ENCODE peak calls at places on chromosomes 7 and 10, in nine cellular contexts. One of them, this sample, is unnamed.

GRCh38 chr7:77580762-77581350 is 43.8 kb downstream of the PTPN12 start:
- DNase-seq in GM12891: no peak
- DNase-seq in adipocyte: peak; percentile 76
- DNase-seq in epithelial cell of esophagus: no peak
- DNase-seq in RCC 7860: no peak
- DNase-seq in NCI-H1436: no peak
- DNase-seq in Peyer's patch: no peak
- DNase-seq in stimulated activated CD4-positive, alpha-beta T cell treated with anti-CD3 and anti-CD28 coated beads, TNF-alpha, amount 100 ng/mL, for 1 hour: no peak
- DNase-seq in EL: no peak
- DNase-seq in this sample: peak; percentile 10

GRCh38 chr7:110693348-110693747 is 397.6 kb upstream of the LRRN3 start:
- DNase-seq in epithelial cell of esophagus: no peak
- DNase-seq in GM12891: no peak
- DNase-seq in Peyer's patch: no peak
- DNase-seq in NCI-H1436: no peak
- DNase-seq in EL: no peak
- DNase-seq in stimulated activated CD4-positive, alpha-beta T cell treated with anti-CD3 and anti-CD28 coated beads, TNF-alpha, amount 100 ng/mL, for 1 hour: no peak
- DNase-seq in adipocyte: no peak
- DNase-seq in RCC 7860: no peak
- DNase-seq in this sample: no peak

GRCh38 chr7:83732305-83732704 is 83.4 kb upstream of the SEMA3E start:
- DNase-seq in Peyer's patch: no peak
- DNase-seq in EL: no peak
- DNase-seq in GM12891: no peak
- DNase-seq in RCC 7860: no peak
- DNase-seq in epithelial cell of esophagus: no peak
- DNase-seq in NCI-H1436: peak; percentile 1
- DNase-seq in stimulated activated CD4-positive, alpha-beta T cell treated with anti-CD3 and anti-CD28 coated beads, TNF-alpha, amount 100 ng/mL, for 1 hour: no peak
- DNase-seq in adipocyte: peak; percentile 17
- DNase-seq in this sample: no peak

GRCh38 chr7:7323352-7323751 is 141.0 kb downstream of the C1GALT1 start:
- DNase-seq in RCC 7860: peak; percentile 53
- DNase-seq in GM12891: no peak
- DNase-seq in adipocyte: no peak
- DNase-seq in EL: peak; percentile 10
- DNase-seq in stimulated activated CD4-positive, alpha-beta T cell treated with anti-CD3 and anti-CD28 coated beads, TNF-alpha, amount 100 ng/mL, for 1 hour: no peak
- DNase-seq in NCI-H1436: no peak
- DNase-seq in Peyer's patch: no peak
- DNase-seq in epithelial cell of esophagus: peak; percentile 20
- DNase-seq in this sample: no peak

GRCh38 chr10:27223964-27224363 is 16.6 kb downstream of the ACBD5 start:
- DNase-seq in epithelial cell of esophagus: peak; percentile 61
- DNase-seq in GM12891: no peak
- DNase-seq in adipocyte: peak; percentile 73
- DNase-seq in Peyer's patch: peak; percentile 49
- DNase-seq in RCC 7860: no peak
- DNase-seq in EL: peak; percentile 41
- DNase-seq in NCI-H1436: peak; percentile 30
- DNase-seq in stimulated activated CD4-positive, alpha-beta T cell treated with anti-CD3 and anti-CD28 coated beads, TNF-alpha, amount 100 ng/mL, for 1 hour: no peak
- DNase-seq in this sample: peak; percentile 29

GRCh38 chr7:42694894-42695553 is 216.8 kb downstream of the C7orf25 start:
- DNase-seq in epithelial cell of esophagus: peak; percentile 19
- DNase-seq in GM12891: no peak
- DNase-seq in Peyer's patch: no peak
- DNase-seq in stimulated activated CD4-positive, alpha-beta T cell treated with anti-CD3 and anti-CD28 coated beads, TNF-alpha, amount 100 ng/mL, for 1 hour: no peak
- DNase-seq in RCC 7860: no peak
- DNase-seq in adipocyte: no peak
- DNase-seq in NCI-H1436: no peak
- DNase-seq in EL: no peak
- DNase-seq in this sample: no peak

GRCh38 chr7:116259821-116260440 is 49.6 kb downstream of the TES start:
- DNase-seq in GM12891: no peak
- DNase-seq in adipocyte: peak; percentile 75
- DNase-seq in EL: peak; percentile 87
- DNase-seq in RCC 7860: peak; percentile 90
- DNase-seq in NCI-H1436: no peak
- DNase-seq in epithelial cell of esophagus: peak; percentile 95
- DNase-seq in stimulated activated CD4-positive, alpha-beta T cell treated with anti-CD3 and anti-CD28 coated beads, TNF-alpha, amount 100 ng/mL, for 1 hour: no peak
- DNase-seq in Peyer's patch: no peak
- DNase-seq in this sample: peak; percentile 68

GRCh38 chr10:106920538-106920937 is 244.0 kb downstream of the SORCS1 start:
- DNase-seq in adipocyte: no peak
- DNase-seq in RCC 7860: no peak
- DNase-seq in GM12891: no peak
- DNase-seq in NCI-H1436: no peak
- DNase-seq in stimulated activated CD4-positive, alpha-beta T cell treated with anti-CD3 and anti-CD28 coated beads, TNF-alpha, amount 100 ng/mL, for 1 hour: no peak
- DNase-seq in EL: no peak
- DNase-seq in Peyer's patch: no peak
- DNase-seq in epithelial cell of esophagus: no peak
- DNase-seq in this sample: no peak

GRCh38 chr7:135774284-135774683 is 25.7 kb upstream of the FAM180A start:
- DNase-seq in adipocyte: peak; percentile 60
- DNase-seq in Peyer's patch: no peak
- DNase-seq in NCI-H1436: peak; percentile 41
- DNase-seq in stimulated activated CD4-positive, alpha-beta T cell treated with anti-CD3 and anti-CD28 coated beads, TNF-alpha, amount 100 ng/mL, for 1 hour: no peak
- DNase-seq in GM12891: no peak
- DNase-seq in EL: peak; percentile 55
- DNase-seq in RCC 7860: no peak
- DNase-seq in epithelial cell of esophagus: peak; percentile 88
- DNase-seq in this sample: no peak

GRCh38 chr10:33661580-33662269 is 327.3 kb upstream of the NRP1 start:
- DNase-seq in adipocyte: peak; percentile 79
- DNase-seq in NCI-H1436: no peak
- DNase-seq in EL: peak; percentile 93
- DNase-seq in stimulated activated CD4-positive, alpha-beta T cell treated with anti-CD3 and anti-CD28 coated beads, TNF-alpha, amount 100 ng/mL, for 1 hour: no peak
- DNase-seq in epithelial cell of esophagus: peak; percentile 62
- DNase-seq in Peyer's patch: no peak
- DNase-seq in GM12891: no peak
- DNase-seq in RCC 7860: no peak
- DNase-seq in this sample: peak; percentile 90

GRCh38 chr7:92296898-92297435 is 51.2 kb downstream of the ANKIB1 start:
- DNase-seq in epithelial cell of esophagus: no peak
- DNase-seq in adipocyte: no peak
- DNase-seq in NCI-H1436: no peak
- DNase-seq in EL: no peak
- DNase-seq in GM12891: no peak
- DNase-seq in stimulated activated CD4-positive, alpha-beta T cell treated with anti-CD3 and anti-CD28 coated beads, TNF-alpha, amount 100 ng/mL, for 1 hour: no peak
- DNase-seq in Peyer's patch: no peak
- DNase-seq in RCC 7860: no peak
- DNase-seq in this sample: no peak

GRCh38 chr10:125038637-125039036 is 96.7 kb downstream of the ZRANB1 start:
- DNase-seq in epithelial cell of esophagus: peak; percentile 50
- DNase-seq in GM12891: no peak
- DNase-seq in RCC 7860: peak; percentile 7
- DNase-seq in adipocyte: no peak
- DNase-seq in Peyer's patch: no peak
- DNase-seq in stimulated activated CD4-positive, alpha-beta T cell treated with anti-CD3 and anti-CD28 coated beads, TNF-alpha, amount 100 ng/mL, for 1 hour: no peak
- DNase-seq in EL: no peak
- DNase-seq in NCI-H1436: no peak
- DNase-seq in this sample: peak; percentile 26

GRCh38 chr7:36084485-36085091 is 68.5 kb upstream of the EEPD1 start:
- DNase-seq in stimulated activated CD4-positive, alpha-beta T cell treated with anti-CD3 and anti-CD28 coated beads, TNF-alpha, amount 100 ng/mL, for 1 hour: no peak
- DNase-seq in RCC 7860: peak; percentile 98
- DNase-seq in NCI-H1436: peak; percentile 24
- DNase-seq in adipocyte: peak; percentile 28
- DNase-seq in GM12891: no peak
- DNase-seq in Peyer's patch: no peak
- DNase-seq in epithelial cell of esophagus: peak; percentile 62
- DNase-seq in EL: peak; percentile 17
- DNase-seq in this sample: no peak

GRCh38 chr10:78738457-78738856 is 330.3 kb upstream of the ZMIZ1 start:
- DNase-seq in NCI-H1436: no peak
- DNase-seq in stimulated activated CD4-positive, alpha-beta T cell treated with anti-CD3 and anti-CD28 coated beads, TNF-alpha, amount 100 ng/mL, for 1 hour: no peak
- DNase-seq in epithelial cell of esophagus: no peak
- DNase-seq in Peyer's patch: no peak
- DNase-seq in adipocyte: no peak
- DNase-seq in GM12891: no peak
- DNase-seq in EL: no peak
- DNase-seq in RCC 7860: no peak
- DNase-seq in this sample: no peak

GRCh38 chr10:127088908-127089307 is 107.5 kb downstream of the INSYN2A start:
- DNase-seq in stimulated activated CD4-positive, alpha-beta T cell treated with anti-CD3 and anti-CD28 coated beads, TNF-alpha, amount 100 ng/mL, for 1 hour: no peak
- DNase-seq in EL: no peak
- DNase-seq in Peyer's patch: no peak
- DNase-seq in GM12891: no peak
- DNase-seq in RCC 7860: no peak
- DNase-seq in NCI-H1436: no peak
- DNase-seq in epithelial cell of esophagus: no peak
- DNase-seq in adipocyte: no peak
- DNase-seq in this sample: no peak

GRCh38 chr7:82164813-82165212 is 278.8 kb downstream of the CACNA2D1 start:
- DNase-seq in stimulated activated CD4-positive, alpha-beta T cell treated with anti-CD3 and anti-CD28 coated beads, TNF-alpha, amount 100 ng/mL, for 1 hour: no peak
- DNase-seq in NCI-H1436: no peak
- DNase-seq in epithelial cell of esophagus: peak; percentile 16
- DNase-seq in EL: peak; percentile 77
- DNase-seq in adipocyte: peak; percentile 75
- DNase-seq in RCC 7860: no peak
- DNase-seq in GM12891: no peak
- DNase-seq in Peyer's patch: no peak
- DNase-seq in this sample: peak; percentile 64

GRCh38 chr7:133114519-133114918 is 32.6 kb upstream of the CHCHD3 start:
- DNase-seq in NCI-H1436: no peak
- DNase-seq in GM12891: no peak
- DNase-seq in Peyer's patch: no peak
- DNase-seq in epithelial cell of esophagus: no peak
- DNase-seq in stimulated activated CD4-positive, alpha-beta T cell treated with anti-CD3 and anti-CD28 coated beads, TNF-alpha, amount 100 ng/mL, for 1 hour: no peak
- DNase-seq in adipocyte: no peak
- DNase-seq in EL: no peak
- DNase-seq in RCC 7860: no peak
- DNase-seq in this sample: no peak

GRCh38 chr10:101466016-101466912 is 112.3 kb downstream of the BTRC start:
- DNase-seq in stimulated activated CD4-positive, alpha-beta T cell treated with anti-CD3 and anti-CD28 coated beads, TNF-alpha, amount 100 ng/mL, for 1 hour: no peak
- DNase-seq in EL: no peak
- DNase-seq in RCC 7860: no peak
- DNase-seq in adipocyte: no peak
- DNase-seq in epithelial cell of esophagus: no peak
- DNase-seq in GM12891: no peak
- DNase-seq in Peyer's patch: no peak
- DNase-seq in NCI-H1436: no peak
- DNase-seq in this sample: no peak

GRCh38 chr7:82105463-82105862 is 335.6 kb upstream of the HGF start:
- DNase-seq in NCI-H1436: no peak
- DNase-seq in adipocyte: peak; percentile 56
- DNase-seq in EL: peak; percentile 79
- DNase-seq in epithelial cell of esophagus: peak; percentile 78
- DNase-seq in RCC 7860: peak; percentile 83
- DNase-seq in GM12891: no peak
- DNase-seq in Peyer's patch: no peak
- DNase-seq in stimulated activated CD4-positive, alpha-beta T cell treated with anti-CD3 and anti-CD28 coated beads, TNF-alpha, amount 100 ng/mL, for 1 hour: no peak
- DNase-seq in this sample: peak; percentile 10

GRCh38 chr7:901388-902154 is 25.2 kb downstream of the GET4 start:
- DNase-seq in epithelial cell of esophagus: peak; percentile 81
- DNase-seq in Peyer's patch: peak; percentile 71
- DNase-seq in NCI-H1436: peak; percentile 81
- DNase-seq in stimulated activated CD4-positive, alpha-beta T cell treated with anti-CD3 and anti-CD28 coated beads, TNF-alpha, amount 100 ng/mL, for 1 hour: no peak
- DNase-seq in RCC 7860: peak; percentile 58
- DNase-seq in GM12891: peak; percentile 94
- DNase-seq in adipocyte: peak; percentile 62
- DNase-seq in EL: peak; percentile 90
- DNase-seq in this sample: peak; percentile 94

GRCh38 chr10:133438711-133439273 is 14.4 kb upstream of the SPRN start:
- DNase-seq in RCC 7860: no peak
- DNase-seq in adipocyte: peak; percentile 37
- DNase-seq in EL: peak; percentile 32
- DNase-seq in GM12891: peak; percentile 50
- DNase-seq in stimulated activated CD4-positive, alpha-beta T cell treated with anti-CD3 and anti-CD28 coated beads, TNF-alpha, amount 100 ng/mL, for 1 hour: no peak
- DNase-seq in NCI-H1436: peak; percentile 27
- DNase-seq in epithelial cell of esophagus: no peak
- DNase-seq in Peyer's patch: no peak
- DNase-seq in this sample: peak; percentile 34

GRCh38 chr7:141014091-141014490 is 661 bp downstream of the MRPS33 start:
- DNase-seq in NCI-H1436: no peak
- DNase-seq in stimulated activated CD4-positive, alpha-beta T cell treated with anti-CD3 and anti-CD28 coated beads, TNF-alpha, amount 100 ng/mL, for 1 hour: no peak
- DNase-seq in Peyer's patch: no peak
- DNase-seq in epithelial cell of esophagus: no peak
- DNase-seq in adipocyte: peak; percentile 57
- DNase-seq in RCC 7860: peak; percentile 20
- DNase-seq in EL: no peak
- DNase-seq in GM12891: no peak
- DNase-seq in this sample: no peak

GRCh38 chr7:101236292-101236691 is 1.3 kb downstream of the CLDN15 start:
- DNase-seq in NCI-H1436: no peak
- DNase-seq in stimulated activated CD4-positive, alpha-beta T cell treated with anti-CD3 and anti-CD28 coated beads, TNF-alpha, amount 100 ng/mL, for 1 hour: no peak
- DNase-seq in Peyer's patch: no peak
- DNase-seq in RCC 7860: no peak
- DNase-seq in epithelial cell of esophagus: no peak
- DNase-seq in EL: no peak
- DNase-seq in adipocyte: no peak
- DNase-seq in GM12891: no peak
- DNase-seq in this sample: no peak

GRCh38 chr7:33806284-33807157 is 98.8 kb upstream of the BMPER start:
- DNase-seq in epithelial cell of esophagus: peak; percentile 47
- DNase-seq in RCC 7860: no peak
- DNase-seq in Peyer's patch: no peak
- DNase-seq in adipocyte: peak; percentile 2
- DNase-seq in EL: no peak
- DNase-seq in stimulated activated CD4-positive, alpha-beta T cell treated with anti-CD3 and anti-CD28 coated beads, TNF-alpha, amount 100 ng/mL, for 1 hour: no peak
- DNase-seq in GM12891: no peak
- DNase-seq in NCI-H1436: no peak
- DNase-seq in this sample: no peak

GRCh38 chr7:134995239-134996096 is 9.2 kb downstream of the AGBL3 start:
- DNase-seq in EL: no peak
- DNase-seq in stimulated activated CD4-positive, alpha-beta T cell treated with anti-CD3 and anti-CD28 coated beads, TNF-alpha, amount 100 ng/mL, for 1 hour: no peak
- DNase-seq in NCI-H1436: no peak
- DNase-seq in adipocyte: no peak
- DNase-seq in GM12891: no peak
- DNase-seq in epithelial cell of esophagus: no peak
- DNase-seq in Peyer's patch: no peak
- DNase-seq in RCC 7860: no peak
- DNase-seq in this sample: no peak

GRCh38 chr10:15121707-15122106 is 24.6 kb downstream of the RPP38 start:
- DNase-seq in NCI-H1436: no peak
- DNase-seq in adipocyte: no peak
- DNase-seq in epithelial cell of esophagus: no peak
- DNase-seq in GM12891: no peak
- DNase-seq in stimulated activated CD4-positive, alpha-beta T cell treated with anti-CD3 and anti-CD28 coated beads, TNF-alpha, amount 100 ng/mL, for 1 hour: no peak
- DNase-seq in Peyer's patch: no peak
- DNase-seq in RCC 7860: no peak
- DNase-seq in EL: peak; percentile 55
- DNase-seq in this sample: peak; percentile 22

GRCh38 chr7:150740053-150740452 is 2.8 kb downstream of the GIMAP5 start:
- DNase-seq in adipocyte: no peak
- DNase-seq in stimulated activated CD4-positive, alpha-beta T cell treated with anti-CD3 and anti-CD28 coated beads, TNF-alpha, amount 100 ng/mL, for 1 hour: no peak
- DNase-seq in Peyer's patch: no peak
- DNase-seq in epithelial cell of esophagus: peak; percentile 13
- DNase-seq in GM12891: no peak
- DNase-seq in RCC 7860: no peak
- DNase-seq in EL: no peak
- DNase-seq in NCI-H1436: no peak
- DNase-seq in this sample: no peak